ENCODE peak calls at places on chromosomes 4 and X, in eight cellular contexts. M, Q, G, E, L, N, X and F are unnamed samples.

GRCh38 chr4:88573286-88573994 is 18.8 kb upstream of the HERC3 start:
- DNase-seq in M (no peak), Q (no peak), G (no peak), E (no peak), L (no peak), N (no peak), X (no peak), F (no peak)

GRCh38 chr4:16123356-16124084 is 39.7 kb upstream of the PROM1 start:
- DNase-seq in M (no peak), Q (no peak), G (no peak), E (no peak), L (no peak), N (no peak), X (no peak), F (no peak)

GRCh38 chrX:135411893-135412292 is 9.9 kb upstream of the SMIM10L2A start:
- DNase-seq in M (no peak), Q (peak; percentile 4), G (peak; percentile 48), E (no peak), L (no peak), N (no peak), X (no peak), F (no peak)

GRCh38 chr4:107312366-107312765 is 276.3 kb upstream of the DKK2 start:
- DNase-seq in M (no peak), Q (peak; percentile 13), G (no peak), E (no peak), L (no peak), N (no peak), X (no peak), F (no peak)

GRCh38 chr4:185508162-185508561 is 27.1 kb downstream of the PDLIM3 start:
- DNase-seq in M (peak; percentile 18), Q (no peak), G (peak; percentile 89), E (no peak), L (no peak), N (no peak), X (no peak), F (no peak)

GRCh38 chr4:122798101-122798500 is 28.5 kb upstream of the FGF2 start:
- DNase-seq in M (peak; percentile 57), Q (peak; percentile 92), G (peak; percentile 89), E (no peak), L (peak; percentile 96), N (no peak), X (no peak), F (no peak)

GRCh38 chrX:66731398-66731797 is 92.5 kb upstream of the EDA2R start:
- DNase-seq in M (no peak), Q (peak; percentile 24), G (peak; percentile 51), E (no peak), L (peak; percentile 25), N (peak; percentile 45), X (no peak), F (no peak)

GRCh38 chr4:33649015-33649414 is 2595.3 kb downstream of the ARAP2 start:
- DNase-seq in M (no peak), Q (peak; percentile 29), G (peak; percentile 60), E (no peak), L (peak; percentile 14), N (no peak), X (no peak), F (no peak)

GRCh38 chr4:76997454-76997853 is 47.9 kb downstream of the SEPTIN11 start:
- DNase-seq in M (no peak), Q (no peak), G (no peak), E (no peak), L (no peak), N (no peak), X (no peak), F (no peak)

GRCh38 chr4:2792711-2793577 is at the start of gene SH3BP2:
- DNase-seq in M (no peak), Q (peak; percentile 66), G (peak; percentile 77), E (peak; percentile 39), L (no peak), N (peak; percentile 48), X (peak; percentile 88), F (peak; percentile 69)

GRCh38 chrX:53087378-53087777 is 5.2 kb downstream of the TSPYL2 start:
- DNase-seq in M (no peak), Q (no peak), G (no peak), E (no peak), L (no peak), N (no peak), X (no peak), F (no peak)

GRCh38 chrX:148665001-148665400 is 164.6 kb downstream of the AFF2 start:
- DNase-seq in M (no peak), Q (no peak), G (no peak), E (no peak), L (no peak), N (no peak), X (no peak), F (no peak)

GRCh38 chrX:1248381-1249061 is 20.1 kb upstream of the CSF2RA start:
- DNase-seq in M (no peak), Q (no peak), G (no peak), E (no peak), L (no peak), N (no peak), X (peak; percentile 34), F (no peak)

GRCh38 chr4:42781325-42781724 is 111.2 kb upstream of the GRXCR1 start:
- DNase-seq in M (no peak), Q (no peak), G (no peak), E (no peak), L (no peak), N (no peak), X (no peak), F (no peak)

GRCh38 chr4:68466185-68466584 is 18.9 kb downstream of the TMPRSS11E start:
- DNase-seq in M (no peak), Q (peak; percentile 81), G (peak; percentile 90), E (no peak), L (peak; percentile 16), N (no peak), X (no peak), F (no peak)

GRCh38 chr4:5636766-5637670 is 71.3 kb downstream of the EVC2 start:
- DNase-seq in M (no peak), Q (no peak), G (no peak), E (no peak), L (no peak), N (no peak), X (no peak), F (no peak)

GRCh38 chr4:144316869-144317268 is 176.4 kb upstream of the GYPA start:
- DNase-seq in M (no peak), Q (no peak), G (no peak), E (no peak), L (no peak), N (no peak), X (no peak), F (no peak)
- TF ChIP-seq CTCF in M (no peak), Q (no peak), G (no peak), E (no peak), L (no peak), N (no peak), X (no peak), F (no peak)

GRCh38 chrX:17744896-17745523 is 7.7 kb downstream of the SCML1 start:
- DNase-seq in M (no peak), Q (peak; percentile 24), G (peak; percentile 10), E (no peak), L (no peak), N (no peak), X (no peak), F (no peak)
- TF ChIP-seq CTCF in M (peak; percentile 31), Q (peak; percentile 15), G (peak; percentile 23), E (peak; percentile 38), L (peak; percentile 29), N (peak; percentile 62), X (no peak), F (no peak)

GRCh38 chr4:79044260-79044659 is 105.0 kb upstream of the PAQR3 start:
- DNase-seq in M (no peak), Q (no peak), G (no peak), E (no peak), L (no peak), N (no peak), X (no peak), F (no peak)

GRCh38 chr4:79046191-79046590 is 107.0 kb upstream of the PAQR3 start:
- DNase-seq in M (no peak), Q (no peak), G (no peak), E (no peak), L (no peak), N (no peak), X (no peak), F (no peak)

DNA sequence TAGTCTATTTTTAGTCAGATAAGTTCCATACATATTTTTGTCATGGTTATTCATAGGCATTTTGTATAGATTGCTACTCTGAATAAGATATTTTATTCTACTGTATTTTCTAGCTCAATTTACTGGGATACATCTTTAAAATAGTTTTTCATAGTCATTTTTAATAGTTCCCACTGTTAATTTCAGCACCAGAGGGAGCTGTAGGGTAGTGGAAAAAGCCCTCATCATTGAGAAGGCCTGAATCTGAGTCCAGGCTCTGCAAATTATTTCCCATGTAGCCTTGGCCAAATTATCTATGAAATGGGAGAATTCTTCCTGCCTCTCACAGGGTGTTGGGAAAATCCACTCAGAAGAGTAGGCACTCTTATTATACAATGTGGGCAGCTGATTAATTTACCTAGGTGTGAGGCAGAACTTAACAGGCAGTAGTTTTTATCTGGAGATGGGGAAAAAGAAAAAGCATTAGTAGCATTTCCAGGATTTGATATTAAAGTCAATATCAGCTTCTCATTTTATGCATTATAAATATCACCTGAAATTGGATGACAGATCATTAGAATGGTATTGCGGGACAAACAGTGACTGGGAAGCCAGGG is 102.9 kb upstream of the PAQR3 start:
- DNase-seq in M (peak; percentile 31), Q (peak; percentile 46), G (peak; percentile 46), E (no peak), L (no peak), N (peak; percentile 13), X (no peak), F (no peak)
- TF ChIP-seq CTCF in M (peak; percentile 64), Q (peak; percentile 56), G (peak; percentile 65), E (no peak), L (peak; percentile 55), N (peak; percentile 69), X (no peak), F (no peak)

GRCh38 chr4:181523973-181524372 is 719.2 kb upstream of the TENM3 start:
- DNase-seq in M (no peak), Q (no peak), G (no peak), E (no peak), L (no peak), N (no peak), X (no peak), F (no peak)

GRCh38 chr4:181525641-181526040 is 717.6 kb upstream of the TENM3 start:
- DNase-seq in M (no peak), Q (no peak), G (peak; percentile 13), E (no peak), L (no peak), N (peak; percentile 4), X (no peak), F (no peak)

GRCh38 chr4:181524455-181524854 is 718.7 kb upstream of the TENM3 start:
- DNase-seq in M (no peak), Q (no peak), G (no peak), E (no peak), L (no peak), N (no peak), X (no peak), F (no peak)

DNA sequence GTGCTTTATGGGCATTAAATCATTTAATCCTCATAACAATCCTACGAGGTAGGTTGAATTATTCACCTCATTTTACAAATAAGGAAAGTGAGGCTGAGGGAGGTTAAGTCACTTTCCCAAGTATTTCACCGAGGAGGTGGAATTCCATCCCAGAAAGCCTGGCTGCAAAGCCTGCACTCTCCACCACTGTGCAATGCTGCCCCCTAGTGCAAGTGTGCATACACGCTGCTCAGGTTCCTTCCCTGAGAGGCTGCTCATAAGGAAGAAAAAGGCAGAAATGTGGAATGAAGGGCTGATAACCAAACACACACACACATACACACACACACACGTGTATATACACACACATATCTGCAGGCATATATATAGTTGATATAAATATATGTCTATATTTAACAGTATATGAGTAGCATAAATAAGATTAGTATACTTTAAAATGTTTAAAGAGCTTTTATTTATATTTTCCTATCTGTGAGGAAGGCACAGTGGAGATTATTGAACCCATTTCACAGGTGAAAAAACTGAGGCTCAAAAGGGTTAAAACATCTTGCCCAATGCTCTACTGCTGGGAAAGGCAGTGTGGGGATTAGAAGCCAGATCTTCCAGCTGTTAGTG is 714.5 kb upstream of the TENM3 start:
- DNase-seq in M (peak; percentile 23), Q (peak; percentile 75), G (peak; percentile 80), E (no peak), L (peak; percentile 45), N (peak; percentile 60), X (peak; percentile 51), F (no peak)
- TF ChIP-seq CTCF in M (peak; percentile 54), Q (peak; percentile 91), G (peak; percentile 99), E (no peak), L (peak; percentile 99), N (peak; percentile 96), X (peak; percentile 24), F (no peak)